ENCODE peak calls at places on chromosome 6, in eight cellular contexts. K is stimulated activated CD8-positive, alpha-beta memory T cell treated with anti-CD3 and anti-CD28 coated beads, Interleukin-4, amount 100 ng/mL, for 24 hours; X is effector memory CD4-positive, alpha-beta T cell; F is T-helper 9 cell; T is germinal center; O is COR-L47; U is activated CD8-positive, alpha-beta memory T cell treated with anti-CD3 and anti-CD28 coated beads for 4 hours; V is endothelial cell. E is an unnamed sample.

GRCh38 chr6:151036869-151037680 is 171.6 kb downstream of the MTHFD1L start:
- DNase-seq in K (no peak), X (no peak), F (no peak), T (no peak), O (no peak), U (no peak), V (no peak), E (no peak)

GRCh38 chr6:33015798-33016197 is 6.4 kb upstream of the HLA-DOA start:
- DNase-seq in K (no peak), X (no peak), F (no peak), T (no peak), O (no peak), U (no peak), V (no peak), E (no peak)

GRCh38 chr6:117976030-117976651 is 69.1 kb downstream of the SLC35F1 start:
- DNase-seq in K (no peak), X (no peak), F (no peak), T (peak; percentile 6), O (peak; percentile 10), U (no peak), V (peak; percentile 33), E (peak; percentile 49)

GRCh38 chr6:20582586-20583446 is 48.6 kb downstream of the CDKAL1 start:
- DNase-seq in K (no peak), X (no peak), F (no peak), T (no peak), O (no peak), U (no peak), V (no peak), E (no peak)

GRCh38 chr6:31270788-31271640 is 878 bp downstream of the HLA-C start:
- DNase-seq in K (peak; percentile 43), X (peak; percentile 60), F (peak; percentile 57), T (peak; percentile 56), O (peak; percentile 39), U (peak; percentile 59), V (no peak), E (no peak)

GRCh38 chr6:134495893-134496253 is 178.0 kb upstream of the SGK1 start:
- DNase-seq in K (no peak), X (no peak), F (no peak), T (no peak), O (no peak), U (no peak), V (no peak), E (no peak)

GRCh38 chr6:54916858-54917257 is 70.3 kb downstream of the FAM83B start:
- DNase-seq in K (no peak), X (no peak), F (no peak), T (no peak), O (peak; percentile 20), U (no peak), V (no peak), E (no peak)

GRCh38 chr6:166387642-166388325 is 5.0 kb upstream of the MPC1 start:
- DNase-seq in K (no peak), X (no peak), F (no peak), T (no peak), O (no peak), U (no peak), V (no peak), E (no peak)

GRCh38 chr6:125835221-125835744 is 44.5 kb downstream of the NCOA7 start:
- DNase-seq in K (no peak), X (no peak), F (no peak), T (no peak), O (no peak), U (no peak), V (no peak), E (no peak)

GRCh38 chr6:36196049-36196879 is at the start of gene BRPF3:
- DNase-seq in K (peak; percentile 64), X (peak; percentile 60), F (peak; percentile 64), T (peak; percentile 84), O (peak; percentile 76), U (peak; percentile 39), V (peak; percentile 78), E (peak; percentile 68)

GRCh38 chr6:158086054-158086705 is 81.9 kb downstream of the SERAC1 start:
- DNase-seq in K (no peak), X (no peak), F (no peak), T (no peak), O (no peak), U (no peak), V (no peak), E (peak; percentile 32)

GRCh38 chr6:130385059-130385695 is 19.4 kb downstream of the TMEM200A start:
- DNase-seq in K (no peak), X (no peak), F (no peak), T (no peak), O (no peak), U (no peak), V (no peak), E (no peak)

GRCh38 chr6:32154514-32155161 is 697 bp downstream of the PPT2 start:
- DNase-seq in K (no peak), X (peak; percentile 35), F (peak; percentile 46), T (peak; percentile 85), O (peak; percentile 85), U (peak; percentile 37), V (no peak), E (peak; percentile 47)

GRCh38 chr6:74574794-74575193 is 631.1 kb downstream of the COL12A1 start:
- DNase-seq in K (no peak), X (no peak), F (no peak), T (peak; percentile 19), O (peak; percentile 2), U (no peak), V (no peak), E (no peak)

GRCh38 chr6:160462551-160463109 is 114.5 kb downstream of the SLC22A3 start:
- DNase-seq in K (no peak), X (peak; percentile 45), F (peak; percentile 39), T (no peak), O (no peak), U (peak; percentile 46), V (no peak), E (no peak)

GRCh38 chr6:811806-812205 is 118.9 kb upstream of the EXOC2 start:
- DNase-seq in K (no peak), X (no peak), F (no peak), T (no peak), O (no peak), U (no peak), V (no peak), E (no peak)

GRCh38 chr6:90131614-90132423 is 164.8 kb downstream of the BACH2 start:
- DNase-seq in K (no peak), X (no peak), F (no peak), T (no peak), O (no peak), U (no peak), V (no peak), E (no peak)

GRCh38 chr6:5511924-5512323 is 250.6 kb downstream of the FARS2 start:
- DNase-seq in K (no peak), X (no peak), F (no peak), T (no peak), O (no peak), U (no peak), V (no peak), E (no peak)

GRCh38 chr6:131163886-131164285 is 28.6 kb downstream of the AKAP7 start:
- DNase-seq in K (no peak), X (no peak), F (no peak), T (no peak), O (no peak), U (no peak), V (no peak), E (no peak)

GRCh38 chr6:148509152-148509571 is 166.5 kb downstream of the SASH1 start:
- DNase-seq in K (no peak), X (no peak), F (no peak), T (no peak), O (no peak), U (no peak), V (no peak), E (no peak)

GRCh38 chr6:151389640-151390275 is 1.6 kb downstream of the ZBTB2 start:
- DNase-seq in K (no peak), X (no peak), F (peak; percentile 33), T (peak; percentile 40), O (peak; percentile 46), U (no peak), V (no peak), E (peak; percentile 32)

GRCh38 chr6:167793421-167793820 is 33.3 kb upstream of the AFDN start:
- DNase-seq in K (no peak), X (no peak), F (no peak), T (no peak), O (no peak), U (no peak), V (no peak), E (no peak)